ENCODE peak calls at places on chromosomes 12 and 14, in nine cellular contexts. I, K, T, M, Q, S, U, E and X are unnamed samples. For H3K4me1, the result is how much of the 10 kb centered on the place peaks cover.

GRCh38 chr12:115135800-115136211 is 451.8 kb upstream of the TBX3 start:
- DNase-seq in I (peak), K (no peak), T (peak), M (peak), Q (peak), S (peak), U (peak), E (peak), X (peak)

GRCh38 chr14:100406505-100407131 is 83.5 kb downstream of the SLC25A47 start:
- DNase-seq in I (no peak), K (no peak), T (peak), M (peak), Q (no peak), S (peak), U (no peak), E (peak), X (no peak)

GRCh38 chr14:54564799-54565235 is 2.1 kb upstream of the SAMD4A start:
- DNase-seq in I (no peak), K (peak), T (peak), M (peak), Q (no peak), S (no peak), U (no peak), E (peak), X (peak)

GRCh38 chr14:101186544-101186943 is 283.0 kb upstream of the RTL1 start:
- DNase-seq in I (no peak), K (no peak), T (no peak), M (no peak), Q (no peak), S (no peak), U (no peak), E (no peak), X (no peak)

GRCh38 chr12:29053567-29053966 is 95.5 kb upstream of the FAR2 start:
- DNase-seq in I (no peak), K (no peak), T (no peak), M (no peak), Q (no peak), S (no peak), U (no peak), E (no peak), X (no peak)

GRCh38 chr12:69392146-69392928 is 32.8 kb downstream of the YEATS4 start:
- DNase-seq in I (no peak), K (no peak), T (no peak), M (no peak), Q (no peak), S (no peak), U (no peak), E (no peak), X (no peak)

GRCh38 chr12:5648692-5649338 is 216.9 kb downstream of the NTF3 start:
- DNase-seq in I (no peak), K (no peak), T (no peak), M (no peak), Q (no peak), S (no peak), U (no peak), E (peak), X (no peak)

GRCh38 chr12:25433581-25434325 is 119.3 kb downstream of the LMNTD1 start:
- DNase-seq in I (no peak), K (peak), T (no peak), M (no peak), Q (no peak), S (no peak), U (no peak), E (no peak), X (no peak)

GRCh38 chr12:76866726-76867125 is 12.1 kb downstream of the CSRP2 start:
- DNase-seq in I (no peak), K (no peak), T (no peak), M (no peak), Q (no peak), S (no peak), U (no peak), E (no peak), X (no peak)

GRCh38 chr14:23895480-23895879 is 58.1 kb upstream of the DHRS4 start:
- DNase-seq in I (no peak), K (no peak), T (no peak), M (no peak), Q (no peak), S (no peak), U (no peak), E (no peak), X (no peak)

GRCh38 chr14:57390806-57391562 is 598 bp downstream of the NAA30 start:
- DNase-seq in I (peak), K (no peak), T (no peak), M (peak), Q (peak), S (peak), U (peak), E (no peak), X (peak)
- TF ChIP-seq CTCF in I (no peak), K (no peak), T (no peak), M (no peak), Q (no peak), S (no peak), U (no peak), E (no peak), X (no peak)

DNA sequence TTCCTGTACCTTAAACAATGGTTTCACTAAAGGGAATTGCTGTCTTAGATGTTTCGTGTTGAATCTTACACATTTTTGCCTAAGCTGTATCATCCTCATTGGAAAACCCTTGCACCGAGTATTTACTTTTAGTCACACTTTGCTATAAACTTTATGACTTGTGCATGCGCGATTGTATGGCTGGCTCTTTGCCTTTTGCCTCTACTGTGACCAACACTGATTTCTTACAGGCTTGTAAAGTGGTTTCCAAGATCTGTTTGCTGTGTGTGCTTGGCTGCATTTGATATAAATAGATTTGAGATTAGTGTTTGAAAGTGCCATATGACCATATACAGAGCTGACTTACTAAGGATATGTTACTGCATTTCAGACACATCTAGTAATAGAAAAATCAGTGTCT is 40.5 kb downstream of the RASSF3 start:
- DNase-seq in I (no peak), K (no peak), T (no peak), M (no peak), Q (no peak), S (no peak), U (peak), E (no peak), X (no peak)
- H3K4me1 ChIP-seq in I (half or more), K (under half), T (under half), M (under half), Q (under half), S (under half), U (under half), E (under half), X (under half)

GRCh38 chr14:75295491-75296338 is 17.1 kb downstream of the FOS start:
- DNase-seq in I (peak), K (peak), T (peak), M (peak), Q (peak), S (peak), U (peak), E (peak), X (peak)

GRCh38 chr14:75299064-75299463 is 20.4 kb downstream of the FOS start:
- DNase-seq in I (no peak), K (peak), T (peak), M (peak), Q (no peak), S (no peak), U (no peak), E (peak), X (peak)

GRCh38 chr14:75299576-75299975 is 20.9 kb downstream of the FOS start:
- DNase-seq in I (no peak), K (no peak), T (no peak), M (no peak), Q (no peak), S (no peak), U (no peak), E (no peak), X (no peak)

GRCh38 chr14:75298187-75298985 is 19.8 kb downstream of the FOS start:
- DNase-seq in I (peak), K (no peak), T (peak), M (peak), Q (peak), S (peak), U (no peak), E (no peak), X (peak)

DNA sequence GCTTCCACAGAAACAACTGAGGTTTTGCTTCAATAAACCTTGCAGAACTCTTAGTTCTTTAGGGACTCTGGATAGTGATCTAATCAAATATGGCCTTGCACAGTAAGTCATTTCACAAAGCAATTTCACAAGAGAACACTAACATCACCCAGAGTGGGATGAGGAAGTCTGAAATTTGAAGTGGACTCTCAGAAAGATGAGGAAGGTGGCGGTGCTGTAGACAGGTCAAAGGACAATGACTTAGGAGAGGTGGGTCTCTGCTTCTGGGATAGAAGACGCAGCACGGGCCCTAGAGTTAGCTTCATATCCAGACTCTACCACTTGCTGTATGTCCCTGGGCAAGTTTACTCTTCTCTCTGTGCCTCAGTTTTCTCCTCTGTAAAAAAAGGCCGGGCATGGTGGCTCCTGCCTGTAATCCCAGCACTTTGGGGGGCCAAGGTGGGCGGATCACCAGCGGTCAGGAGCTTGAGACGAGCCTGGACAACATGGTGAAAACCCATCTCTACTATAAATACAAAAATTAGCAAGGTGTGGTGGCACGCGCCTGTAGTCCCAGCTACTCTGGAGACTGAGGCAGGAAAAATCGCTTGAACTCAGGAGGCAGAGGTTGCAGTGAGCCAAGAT is 18.9 kb downstream of the FOS start:
- DNase-seq in I (no peak), K (no peak), T (no peak), M (no peak), Q (no peak), S (no peak), U (no peak), E (no peak), X (peak)
- H3K27ac ChIP-seq in I (peak), K (no peak), T (peak), M (no peak), Q (peak), S (peak), U (no peak), E (peak), X (no peak)

DNA sequence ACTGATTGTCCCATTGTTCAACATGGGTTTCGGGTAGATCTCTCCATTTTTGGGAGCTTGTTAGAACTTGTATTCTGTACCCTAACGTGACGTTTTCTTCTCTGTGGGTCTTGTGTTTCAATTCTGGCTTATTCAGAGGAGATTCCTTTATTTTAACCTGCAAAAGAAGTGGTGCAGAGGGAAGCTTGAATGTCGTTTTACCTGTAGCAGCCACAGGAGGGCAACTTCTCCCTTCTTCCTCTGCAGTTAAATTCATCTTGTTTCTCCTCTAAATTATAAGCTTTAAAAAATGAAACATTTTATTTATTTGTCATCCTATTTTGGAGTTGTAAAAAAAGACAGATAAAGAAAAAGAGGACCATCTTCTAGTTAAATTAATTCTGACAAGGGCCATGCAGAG is 13.7 kb upstream of the CLEC4D start:
- DNase-seq in I (no peak), K (no peak), T (no peak), M (no peak), Q (no peak), S (no peak), U (no peak), E (no peak), X (no peak)
- TF ChIP-seq CTCF in I (no peak), K (peak), T (no peak), M (no peak), Q (no peak), S (no peak), U (no peak), E (no peak), X (no peak)